ENCODE peak calls at places on chromosomes 6 and 20, in five cellular contexts. J, W, R, P and L are unnamed samples.

GRCh38 chr6:123044341-123044860 is 48.4 kb downstream of the CLVS2 start:
- DNase-seq in W (no peak), R (no peak), P (no peak), J (no peak), L (no peak)

GRCh38 chr20:62361799-62362589 is 5.1 kb downstream of the LAMA5 start:
- DNase-seq in P (peak), R (no peak), W (no peak), J (no peak), L (peak)

GRCh38 chr6:52642381-52642780 is 28.5 kb upstream of the TMEM14A start:
- DNase-seq in J (no peak), R (no peak), P (no peak), W (no peak), L (no peak)

GRCh38 chr6:144659202-144659731 is 374.1 kb downstream of the UTRN start:
- DNase-seq in W (no peak), R (no peak), P (peak), J (peak), L (no peak)

GRCh38 chr6:149935246-149935645 is 6.6 kb upstream of the ULBP2 start:
- DNase-seq in P (no peak), W (no peak), J (no peak), R (peak), L (no peak)

GRCh38 chr6:53287336-53288225 is 61.2 kb downstream of the ELOVL5 start:
- DNase-seq in J (no peak), P (peak), W (no peak), R (no peak), L (no peak)

GRCh38 chr6:17178754-17179153 is 76.9 kb downstream of the STMND1 start:
- DNase-seq in J (no peak), R (no peak), W (no peak), P (no peak), L (no peak)

GRCh38 chr6:11785953-11786579 is 7.5 kb upstream of the ADTRP start:
- DNase-seq in W (no peak), R (no peak), J (no peak), P (no peak), L (no peak)

GRCh38 chr6:160477901-160478300 is 129.7 kb downstream of the SLC22A3 start:
- DNase-seq in J (no peak), W (no peak), P (no peak), R (peak), L (peak)

GRCh38 chr20:1020614-1021013 is 18.5 kb upstream of the RSPO4 start:
- DNase-seq in W (no peak), R (no peak), P (no peak), J (no peak), L (no peak)

GRCh38 chr6:15444081-15444731 is 198.3 kb downstream of the JARID2 start:
- DNase-seq in W (peak), J (no peak), R (no peak), P (no peak), L (no peak)

GRCh38 chr6:137370871-137371633 is 123.1 kb downstream of the OLIG3 start:
- DNase-seq in R (no peak), J (no peak), W (no peak), P (no peak), L (no peak)

GRCh38 chr20:47796952-47797351 is 11.7 kb upstream of the SULF2 start:
- DNase-seq in P (no peak), J (peak), W (no peak), R (no peak), L (no peak)

GRCh38 chr20:47413189-47413588 is 56.7 kb upstream of the ZMYND8 start:
- DNase-seq in J (no peak), R (no peak), W (no peak), P (no peak), L (no peak)

GRCh38 chr20:58665606-58666005 is 14.5 kb downstream of the STX16 start:
- DNase-seq in W (no peak), R (no peak), J (peak), P (no peak), L (no peak)

GRCh38 chr20:36311854-36312723 is 6.0 kb downstream of the DLGAP4 start:
- DNase-seq in R (no peak), W (no peak), P (no peak), J (no peak), L (no peak)

GRCh38 chr6:117810269-117810668 is 96.8 kb upstream of the SLC35F1 start:
- DNase-seq in R (no peak), W (no peak), P (no peak), J (no peak), L (no peak)

GRCh38 chr20:36728986-36729385 is 16.9 kb downstream of the NDRG3 start:
- DNase-seq in R (peak), J (no peak), W (no peak), P (no peak), L (peak)

GRCh38 chr6:32700391-32701040 is 34.1 kb upstream of the HLA-DQB1 start:
- DNase-seq in P (peak), W (peak), R (peak), J (peak), L (peak)

GRCh38 chr6:118501816-118502568 is 46.1 kb upstream of the PLN start:
- DNase-seq in W (peak), P (no peak), R (no peak), J (no peak), L (no peak)

GRCh38 chr20:41887500-41887899 is 269.3 kb upstream of the CHD6 start:
- DNase-seq in P (no peak), J (no peak), W (no peak), R (no peak), L (no peak)

GRCh38 chr20:41888434-41888833 is 270.3 kb upstream of the CHD6 start:
- DNase-seq in R (no peak), W (no peak), P (no peak), J (no peak), L (no peak)

GRCh38 chr20:41889125-41889870 is 271.1 kb upstream of the CHD6 start:
- DNase-seq in R (no peak), J (no peak), P (no peak), W (no peak), L (peak)

GRCh38 chr20:41892031-41892430 is 273.9 kb upstream of the CHD6 start:
- DNase-seq in R (no peak), J (no peak), W (no peak), P (no peak), L (no peak)

GRCh38 chr20:41889871-41890224 is 271.7 kb upstream of the CHD6 start:
- DNase-seq in R (peak), P (no peak), W (no peak), J (no peak), L (peak)
- TF ChIP-seq CTCF in R (no peak), P (no peak), W (no peak), J (no peak), L (no peak)

GRCh38 chr20:2114990-2115681 is 13.5 kb downstream of the STK35 start:
- DNase-seq in R (no peak), W (peak), P (peak), J (no peak), L (no peak)
- H3K27ac ChIP-seq in R (no peak), W (peak), P (peak), J (peak), L (no peak)

GRCh38 chr6:18359237-18359885 is 27.8 kb upstream of the RNF144B start:
- DNase-seq in J (no peak), W (no peak), P (no peak), R (no peak), L (no peak)
- TF ChIP-seq CTCF in J (no peak), W (no peak), P (no peak), R (no peak), L (no peak)

GRCh38 chr20:3765171-3765887 is 2.2 kb downstream of the ADISSP start:
- DNase-seq in J (no peak), W (no peak), R (no peak), P (peak), L (no peak)
- H3K27ac ChIP-seq in J (no peak), W (no peak), R (no peak), P (peak), L (peak)

DNA sequence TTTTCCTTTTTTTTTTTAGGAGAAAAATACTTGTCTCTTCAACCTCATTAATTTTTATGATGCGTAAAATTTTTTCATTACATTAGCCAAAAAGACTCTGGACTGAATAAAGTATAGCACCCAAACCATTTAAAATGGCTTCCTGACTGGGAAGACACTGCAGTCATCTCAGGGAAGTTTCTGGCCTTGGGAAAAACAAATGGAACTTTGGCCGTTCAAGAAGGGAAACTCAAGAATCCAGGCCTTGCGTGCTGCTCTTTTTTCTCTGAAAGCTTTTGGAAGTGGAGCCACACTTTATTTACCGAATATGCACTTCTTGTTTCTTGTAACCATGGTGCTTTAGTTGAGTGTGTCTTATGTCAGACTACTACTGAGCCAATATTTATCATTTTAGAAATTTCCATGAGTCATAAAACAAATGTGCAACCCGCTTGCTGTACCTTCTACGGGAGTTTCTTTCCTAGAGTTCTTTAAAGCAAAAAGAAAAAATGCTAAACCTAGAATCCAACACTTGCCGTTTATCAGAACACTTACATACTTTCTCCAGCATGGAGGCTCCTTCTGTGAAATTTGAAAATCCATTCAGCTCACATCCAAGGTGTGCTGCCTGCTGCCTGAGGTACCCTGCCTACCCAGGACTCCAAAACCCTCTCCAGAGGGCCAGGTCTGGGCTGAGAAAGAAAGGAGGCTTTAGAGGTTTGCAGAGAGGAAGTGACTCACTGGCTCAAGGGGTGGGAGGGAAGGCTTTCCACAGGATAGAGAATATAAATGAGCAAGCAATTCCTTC is 11.5 kb upstream of the DSTN start:
- DNase-seq in R (peak), W (peak), P (peak), J (peak), L (peak)
- TF ChIP-seq CTCF in R (no peak), W (no peak), P (no peak), J (no peak), L (no peak)

GRCh38 chr6:155171109-155171746 is 92.6 kb upstream of the CLDN20 start:
- DNase-seq in P (peak), R (peak), J (peak), W (no peak), L (peak)

GRCh38 chr6:155177369-155177961 is 86.3 kb upstream of the CLDN20 start:
- DNase-seq in J (peak), R (peak), P (peak), W (peak), L (peak)

GRCh38 chr6:155170519-155170918 is 93.3 kb upstream of the CLDN20 start:
- DNase-seq in R (no peak), W (no peak), P (no peak), J (no peak), L (no peak)

GRCh38 chr6:155174576-155175174 is 89.1 kb upstream of the CLDN20 start:
- DNase-seq in P (peak), J (peak), W (peak), R (peak), L (peak)

GRCh38 chr6:155171747-155172191 is 92.0 kb upstream of the CLDN20 start:
- DNase-seq in J (no peak), P (no peak), R (no peak), W (no peak), L (no peak)
- H3K27ac ChIP-seq in J (peak), P (no peak), R (peak), W (peak), L (peak)

DNA sequence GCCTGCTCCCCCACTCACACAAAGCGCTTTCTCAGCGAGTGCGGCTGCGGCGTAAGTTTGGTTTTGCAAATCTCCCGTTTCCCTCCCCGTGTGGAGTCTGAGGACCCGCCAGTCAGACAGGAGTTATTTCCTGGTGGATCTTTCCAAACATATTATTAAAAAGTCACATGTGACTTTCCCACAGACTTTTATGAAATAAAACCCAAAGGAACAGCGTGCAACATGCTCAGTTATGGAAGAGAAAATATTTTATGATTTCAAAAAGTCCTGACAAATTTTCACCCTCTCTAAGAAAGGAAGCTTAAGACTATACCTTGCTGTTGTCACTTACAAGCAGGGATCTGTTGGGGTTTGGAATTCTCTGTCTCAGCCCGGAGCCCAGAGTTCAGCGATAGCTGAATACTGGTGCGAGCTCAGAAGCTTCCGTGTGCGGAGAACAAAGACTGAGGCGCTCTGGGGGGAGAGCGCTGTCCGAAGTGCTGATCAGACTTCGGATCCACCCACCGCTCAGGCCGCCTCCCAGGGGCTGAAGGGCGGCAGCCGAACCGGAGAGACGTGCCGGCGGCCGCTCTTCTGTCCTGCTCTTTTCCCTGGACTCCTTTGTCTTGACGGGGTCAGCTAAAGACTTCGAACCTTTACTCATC is 2.5 kb upstream of the MYT1 start:
- DNase-seq in P (peak), W (no peak), J (peak), R (peak), L (peak)
- TF ChIP-seq CTCF in P (no peak), W (no peak), J (no peak), R (no peak), L (no peak)

DNA sequence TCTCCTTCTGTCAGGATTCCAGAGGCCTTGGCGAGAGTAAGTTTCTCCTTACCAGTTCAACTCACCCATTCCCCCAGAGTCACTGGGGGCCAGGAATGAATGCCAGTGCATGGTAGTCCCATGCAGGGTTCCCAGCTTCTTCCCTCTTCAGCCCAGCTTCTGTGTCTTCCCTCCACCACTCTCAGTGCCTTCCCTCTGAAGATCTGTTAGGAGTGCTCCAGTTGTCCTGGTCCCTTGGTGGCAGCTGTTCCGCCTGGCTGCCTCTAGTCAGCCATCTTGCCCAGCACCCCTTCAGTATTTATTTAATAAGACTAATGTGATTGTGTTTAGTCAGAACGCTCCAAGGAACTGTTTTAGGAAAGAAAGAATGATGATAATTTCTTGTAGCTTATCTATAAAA is 23.1 kb downstream of the FIG4 start:
- DNase-seq in W (no peak), R (no peak), J (no peak), P (no peak), L (no peak)
- H3K27ac ChIP-seq in W (no peak), R (no peak), J (no peak), P (no peak), L (no peak)